ENCODE peak calls at places on chromosomes 5 and 9, in four cellular contexts. H, X, M and Y are unnamed samples. For H3K4me1, the result is how much of the 10 kb centered on the place peaks cover.

GRCh38 chr5:3709724-3710348 is 114.2 kb downstream of the IRX1 start:
- DNase-seq in X (no peak), H (peak), M (no peak), Y (no peak)

GRCh38 chr5:76831108-76831447 is 12.2 kb downstream of the F2RL1 start:
- DNase-seq in H (no peak), X (no peak), M (no peak), Y (no peak)

GRCh38 chr5:18305288-18305899 is 671.1 kb downstream of the TAF11L14 start:
- DNase-seq in H (peak), M (no peak), X (no peak), Y (no peak)

GRCh38 chr5:139710370-139711066 is 62.4 kb downstream of the CXXC5 start:
- DNase-seq in X (no peak), H (peak), M (peak), Y (peak)

GRCh38 chr9:71472400-71472799 is 295.9 kb downstream of the CEMIP2 start:
- DNase-seq in M (no peak), X (no peak), H (no peak), Y (no peak)

GRCh38 chr5:150853560-150853959 is 7.2 kb downstream of the IRGM start:
- DNase-seq in X (no peak), M (no peak), H (no peak), Y (no peak)

GRCh38 chr9:123445981-123446610 is 90.1 kb downstream of the CRB2 start:
- DNase-seq in M (no peak), X (no peak), H (no peak), Y (no peak)

GRCh38 chr9:38299856-38300255 is 92.6 kb upstream of the ALDH1B1 start:
- DNase-seq in X (no peak), M (no peak), H (no peak), Y (no peak)

GRCh38 chr5:169997736-169998284 is 17.5 kb upstream of the INSYN2B start:
- DNase-seq in X (no peak), M (no peak), H (no peak), Y (no peak)

GRCh38 chr5:43121565-43122484 is 1.1 kb downstream of the ZNF131 start:
- DNase-seq in X (peak), H (peak), M (peak), Y (no peak)

GRCh38 chr5:128494516-128494915 is 43.5 kb downstream of the FBN2 start:
- DNase-seq in X (no peak), H (peak), M (no peak), Y (no peak)

GRCh38 chr5:34905564-34905963 is 9.7 kb downstream of the RAD1 start:
- DNase-seq in X (no peak), M (no peak), H (peak), Y (no peak)

GRCh38 chr5:158303261-158303660 is 444.3 kb upstream of the CLINT1 start:
- DNase-seq in X (no peak), M (no peak), H (no peak), Y (no peak)

GRCh38 chr5:79924936-79925893 is 65.8 kb downstream of the MTX3 start:
- DNase-seq in X (no peak), M (no peak), H (peak), Y (no peak)

GRCh38 chr5:83353231-83353630 is 118.3 kb upstream of the VCAN start:
- DNase-seq in H (no peak), X (no peak), M (no peak), Y (no peak)

GRCh38 chr9:128600111-128600510 is 47.7 kb downstream of the SPTAN1 start:
- DNase-seq in X (no peak), H (no peak), M (no peak), Y (no peak)

GRCh38 chr5:120405923-120406322 is 58.2 kb upstream of the PRR16 start:
- DNase-seq in X (no peak), M (no peak), H (no peak), Y (no peak)

GRCh38 chr9:69985971-69986370 is 57.7 kb upstream of the MAMDC2 start:
- DNase-seq in X (no peak), H (no peak), M (no peak), Y (no peak)

GRCh38 chr5:154334406-154335041 is 111.3 kb upstream of the SAP30L start:
- DNase-seq in X (no peak), M (no peak), H (no peak), Y (no peak)

GRCh38 chr5:102863764-102864560 is 108.9 kb downstream of the PAM start:
- DNase-seq in M (no peak), H (peak), X (no peak), Y (no peak)

GRCh38 chr5:168947212-168947868 is 353.6 kb downstream of the SLIT3 start:
- DNase-seq in X (no peak), H (peak), M (peak), Y (peak)

GRCh38 chr5:16600397-16600796 is 16.4 kb downstream of the RETREG1 start:
- DNase-seq in M (no peak), H (no peak), X (no peak), Y (peak)

GRCh38 chr5:135364416-135365262 is 34.4 kb downstream of the MACROH2A1 start:
- DNase-seq in H (no peak), X (peak), M (no peak), Y (no peak)

GRCh38 chr5:50967388-50968039 is 301.1 kb downstream of the PARP8 start:
- DNase-seq in H (peak), M (no peak), X (peak), Y (no peak)

GRCh38 chr5:15510092-15510491 is 10.1 kb downstream of the FBXL7 start:
- DNase-seq in X (no peak), M (no peak), H (no peak), Y (no peak)

GRCh38 chr9:71697882-71698281 is 70.4 kb downstream of the CEMIP2 start:
- DNase-seq in M (no peak), X (no peak), H (no peak), Y (no peak)

GRCh38 chr9:16627967-16628366 is 242.5 kb downstream of the BNC2 start:
- DNase-seq in X (no peak), M (no peak), H (no peak), Y (no peak)

GRCh38 chr5:169786219-169786618 is 149.1 kb downstream of the DOCK2 start:
- DNase-seq in M (no peak), H (no peak), X (no peak), Y (no peak)

GRCh38 chr9:14358523-14358922 is 44.6 kb upstream of the NFIB start:
- DNase-seq in X (no peak), M (no peak), H (no peak), Y (no peak)

GRCh38 chr5:107218457-107219193 is 452.1 kb downstream of the EFNA5 start:
- DNase-seq in M (no peak), X (no peak), H (no peak), Y (no peak)

GRCh38 chr9:111752455-111752854 is 42.3 kb downstream of the SHOC1 start:
- DNase-seq in M (no peak), X (no peak), H (no peak), Y (no peak)

GRCh38 chr5:112195924-112196323 is 223.2 kb downstream of the EPB41L4A start:
- DNase-seq in M (no peak), H (no peak), X (no peak), Y (no peak)

GRCh38 chr5:116441223-116441622 is 133.4 kb downstream of the SEMA6A start:
- DNase-seq in H (peak), M (no peak), X (no peak), Y (no peak)

GRCh38 chr5:150441813-150442698 is 7.5 kb downstream of the RPS14 start:
- DNase-seq in H (peak), X (no peak), M (no peak), Y (no peak)

GRCh38 chr9:13395086-13395485 is 115.6 kb upstream of the MPDZ start:
- DNase-seq in M (no peak), H (no peak), X (no peak), Y (no peak)

GRCh38 chr9:71826289-71826688 is 58.0 kb upstream of the CEMIP2 start:
- DNase-seq in M (no peak), H (no peak), X (no peak), Y (no peak)

GRCh38 chr5:179827684-179828083 is 7.0 kb downstream of the SQSTM1 start:
- DNase-seq in M (peak), H (peak), X (peak), Y (peak)

GRCh38 chr9:14119694-14120514 is 194.0 kb downstream of the NFIB start:
- DNase-seq in H (no peak), M (no peak), X (no peak), Y (no peak)

GRCh38 chr9:130872912-130873503 is 23.6 kb downstream of the QRFP start:
- DNase-seq in X (peak), H (no peak), M (peak), Y (no peak)

GRCh38 chr9:130871395-130872057 is 25.1 kb downstream of the QRFP start:
- DNase-seq in M (no peak), H (no peak), X (no peak), Y (no peak)

GRCh38 chr9:130872511-130872910 is 24.1 kb downstream of the QRFP start:
- DNase-seq in H (no peak), X (no peak), M (no peak), Y (no peak)

GRCh38 chr9:130870491-130871381 is 25.9 kb downstream of the QRFP start:
- DNase-seq in M (no peak), H (no peak), X (no peak), Y (no peak)

DNA sequence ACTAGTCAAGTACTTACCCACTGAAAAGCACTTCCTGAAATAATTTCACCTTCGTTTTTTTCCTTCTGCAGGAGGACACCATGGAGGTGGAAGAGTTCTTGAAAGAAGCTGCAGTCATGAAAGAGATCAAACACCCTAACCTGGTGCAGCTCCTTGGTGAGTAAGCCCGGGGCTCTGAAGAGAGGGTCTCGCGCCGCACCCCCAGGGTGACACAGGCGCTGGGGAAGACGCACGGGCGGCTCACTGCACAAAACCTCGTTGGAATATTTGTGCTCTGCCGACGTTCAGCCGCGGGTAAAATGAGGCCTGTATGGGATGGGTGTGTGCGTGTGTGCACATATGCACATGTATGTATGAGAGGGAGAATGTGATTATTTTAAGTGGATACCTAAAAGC is 24.6 kb downstream of the QRFP start:
- DNase-seq in H (no peak), M (no peak), X (no peak), Y (no peak)
- H3K4me1 ChIP-seq in H (under half), M (half or more), X (under half), Y (under half)

GRCh38 chr9:90641090-90641489 is 1.5 kb downstream of the DIRAS2 start:
- DNase-seq in M (no peak), X (no peak), H (no peak), Y (no peak)
- TF ChIP-seq POLR2AphosphoS5 in M (no peak), X (no peak), H (no peak), Y (no peak)

GRCh38 chr9:19988281-19988680 is 199.4 kb upstream of the SLC24A2 start:
- DNase-seq in X (no peak), H (no peak), M (no peak), Y (no peak)
- H3K4me3 ChIP-seq in X (no peak), H (no peak), M (no peak), Y (no peak)

GRCh38 chr9:37040508-37041127 is 6.5 kb upstream of the PAX5 start:
- DNase-seq in X (no peak), M (no peak), H (peak), Y (no peak)
- H3K4me1 ChIP-seq in X (under half), M (under half), H (under half), Y (under half)

GRCh38 chr5:98209418-98209817 is 564.0 kb upstream of the RGMB start:
- DNase-seq in H (no peak), M (no peak), X (no peak), Y (no peak)
- TF ChIP-seq POLR2AphosphoS5 in H (no peak), M (no peak), X (no peak), Y (no peak)

DNA sequence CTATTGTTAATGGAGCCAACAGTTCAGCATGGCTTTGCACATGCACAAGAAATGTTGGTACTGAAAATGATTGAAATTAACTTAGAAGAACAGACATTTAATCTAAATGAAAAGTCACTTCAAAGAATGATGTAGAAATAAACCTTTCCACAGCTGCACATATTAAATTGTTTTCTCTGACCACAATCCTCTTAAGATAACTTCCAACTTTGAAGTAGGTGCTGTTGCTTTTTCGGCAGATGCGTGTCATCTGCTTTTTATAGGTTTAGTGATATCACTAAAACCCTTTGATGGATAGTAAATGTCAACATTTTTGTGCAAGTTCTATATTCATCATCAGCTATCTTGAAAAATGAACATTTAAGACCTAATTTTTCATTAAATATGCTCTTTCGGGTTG is 25.3 kb upstream of the SLC1A3 start:
- DNase-seq in H (no peak), X (no peak), M (no peak), Y (no peak)
- H3K4me3 ChIP-seq in H (no peak), X (no peak), M (no peak), Y (no peak)